ENCODE peak calls at places on chromosomes 3 and 15, in six cellular contexts. One of them, this sample, is unnamed.

GRCh38 chr3:149638401-149639092 is 19.3 kb downstream of the WWTR1 start:
- DNase-seq in H1: no peak
- DNase-seq in WTC11: no peak
- DNase-seq in HepG2: no peak
- DNase-seq in K562: no peak
- DNase-seq in GM12878: no peak
- DNase-seq in this sample: no peak

GRCh38 chr3:99774467-99774866 is 43.2 kb upstream of the CMSS1 start:
- DNase-seq in H1: no peak
- DNase-seq in HepG2: no peak
- DNase-seq in WTC11: no peak
- DNase-seq in K562: no peak
- DNase-seq in GM12878: peak; percentile 28
- DNase-seq in this sample: no peak

GRCh38 chr3:166177130-166177529 is 339.9 kb upstream of the BCHE start:
- DNase-seq in WTC11: no peak
- DNase-seq in GM12878: no peak
- DNase-seq in HepG2: no peak
- DNase-seq in K562: no peak
- DNase-seq in H1: no peak
- DNase-seq in this sample: no peak

GRCh38 chr15:96209285-96209735 is 121.2 kb upstream of the NR2F2 start:
- DNase-seq in HepG2: peak; percentile 84
- DNase-seq in GM12878: no peak
- DNase-seq in K562: no peak
- DNase-seq in WTC11: no peak
- DNase-seq in H1: no peak
- DNase-seq in this sample: no peak

GRCh38 chr3:177441813-177442646 is 244.7 kb upstream of the TBL1XR1 start:
- DNase-seq in WTC11: no peak
- DNase-seq in HepG2: no peak
- DNase-seq in H1: no peak
- DNase-seq in GM12878: peak; percentile 77
- DNase-seq in K562: no peak
- DNase-seq in this sample: no peak

GRCh38 chr3:97942801-97943546 is 29.3 kb downstream of the RIOX2 start:
- DNase-seq in K562: no peak
- DNase-seq in HepG2: no peak
- DNase-seq in H1: no peak
- DNase-seq in GM12878: no peak
- DNase-seq in WTC11: no peak
- DNase-seq in this sample: no peak

GRCh38 chr3:115272036-115272824 is 125.1 kb upstream of the ZBTB20 start:
- DNase-seq in HepG2: no peak
- DNase-seq in WTC11: no peak
- DNase-seq in H1: no peak
- DNase-seq in GM12878: no peak
- DNase-seq in K562: no peak
- DNase-seq in this sample: no peak

GRCh38 chr3:160027541-160028195 is 39.0 kb downstream of the IL12A start:
- DNase-seq in GM12878: peak; percentile 55
- DNase-seq in HepG2: no peak
- DNase-seq in K562: no peak
- DNase-seq in H1: no peak
- DNase-seq in WTC11: no peak
- DNase-seq in this sample: no peak

GRCh38 chr3:87109431-87109830 is 117.7 kb upstream of the CHMP2B start:
- DNase-seq in HepG2: no peak
- DNase-seq in GM12878: no peak
- DNase-seq in K562: no peak
- DNase-seq in H1: no peak
- DNase-seq in WTC11: no peak
- DNase-seq in this sample: no peak

GRCh38 chr3:11671648-11672100 is 28.0 kb upstream of the VGLL4 start:
- DNase-seq in GM12878: peak; percentile 11
- DNase-seq in HepG2: no peak
- DNase-seq in WTC11: no peak
- DNase-seq in K562: no peak
- DNase-seq in H1: peak; percentile 8
- DNase-seq in this sample: peak; percentile 3

GRCh38 chr3:58563386-58564035 is 13.7 kb downstream of the FAM107A start:
- DNase-seq in HepG2: peak; percentile 53
- DNase-seq in K562: no peak
- DNase-seq in GM12878: no peak
- DNase-seq in H1: no peak
- DNase-seq in WTC11: no peak
- DNase-seq in this sample: no peak

GRCh38 chr3:12357456-12357855 is 68.6 kb downstream of the PPARG start:
- DNase-seq in WTC11: no peak
- DNase-seq in K562: no peak
- DNase-seq in H1: no peak
- DNase-seq in GM12878: no peak
- DNase-seq in HepG2: no peak
- DNase-seq in this sample: no peak

GRCh38 chr15:90101130-90101968 is 919 bp downstream of the IDH2 start:
- DNase-seq in GM12878: no peak
- DNase-seq in H1: no peak
- DNase-seq in K562: peak; percentile 38
- DNase-seq in WTC11: no peak
- DNase-seq in HepG2: no peak
- DNase-seq in this sample: no peak

GRCh38 chr3:127747066-127747465 is 74.3 kb downstream of the ABTB1 start:
- DNase-seq in K562: no peak
- DNase-seq in WTC11: no peak
- DNase-seq in GM12878: no peak
- DNase-seq in H1: no peak
- DNase-seq in HepG2: no peak
- DNase-seq in this sample: no peak

GRCh38 chr15:73677146-73677607 is 7.0 kb upstream of the CD276 start:
- DNase-seq in K562: peak; percentile 47
- DNase-seq in WTC11: peak; percentile 78
- DNase-seq in H1: peak; percentile 85
- DNase-seq in GM12878: no peak
- DNase-seq in HepG2: peak; percentile 65
- DNase-seq in this sample: peak; percentile 51

DNA sequence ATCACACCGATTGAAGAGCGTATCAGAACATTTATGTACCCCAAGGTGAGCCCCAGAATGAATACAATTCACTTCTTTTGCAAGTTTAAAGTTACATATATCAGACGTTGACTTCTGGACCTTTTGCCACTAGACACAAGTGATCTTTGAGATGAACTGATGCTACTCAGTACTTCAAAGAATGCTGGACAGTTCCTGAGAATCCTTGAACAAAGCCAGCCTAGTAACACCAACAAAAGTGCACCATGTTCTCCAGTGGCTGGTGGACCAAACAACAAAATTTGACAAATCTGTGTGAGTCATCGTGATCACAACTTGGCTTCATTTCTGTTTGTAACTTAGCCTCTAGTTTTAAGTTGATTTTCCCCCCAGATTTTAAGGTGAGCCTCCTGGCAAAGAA is 355.7 kb downstream of the SOX2 start:
- DNase-seq in H1: no peak
- DNase-seq in GM12878: no peak
- DNase-seq in K562: no peak
- DNase-seq in WTC11: no peak
- DNase-seq in HepG2: no peak
- DNase-seq in this sample: no peak
- TF ChIP-seq ATF3 in H1: no peak
- TF ChIP-seq ATF3 in GM12878: no peak
- TF ChIP-seq ATF3 in K562: no peak
- TF ChIP-seq ATF3 in WTC11: no peak
- TF ChIP-seq ATF3 in HepG2: no peak
- TF ChIP-seq ATF3 in this sample: no peak

DNA sequence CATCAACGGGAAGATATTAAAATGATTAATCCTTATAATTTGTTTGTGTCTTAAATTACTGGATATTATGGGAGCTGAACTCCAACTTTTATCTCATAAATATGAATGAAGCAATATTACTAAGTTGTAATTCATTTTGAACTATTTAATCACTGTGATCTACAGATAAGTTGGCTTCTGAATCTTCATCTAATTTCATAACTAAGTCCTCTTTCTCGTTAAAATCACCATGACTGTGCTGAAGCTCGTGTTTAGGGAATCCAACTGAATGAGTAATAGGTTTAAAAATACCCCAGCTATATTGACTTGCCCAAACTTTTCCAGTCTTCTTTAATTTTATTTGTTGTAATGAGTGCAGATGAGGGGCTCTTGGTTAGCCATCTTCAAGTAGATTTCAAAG is 14.1 kb downstream of the MDFIC2 start:
- DNase-seq in GM12878: no peak
- DNase-seq in H1: no peak
- DNase-seq in HepG2: no peak
- DNase-seq in K562: no peak
- DNase-seq in WTC11: no peak
- DNase-seq in this sample: no peak
- TF ChIP-seq ATF3 in GM12878: no peak
- TF ChIP-seq ATF3 in H1: no peak
- TF ChIP-seq ATF3 in HepG2: no peak
- TF ChIP-seq ATF3 in K562: no peak
- TF ChIP-seq ATF3 in WTC11: no peak
- TF ChIP-seq ATF3 in this sample: no peak

GRCh38 chr15:82805994-82806406 is at the start of gene FSD2:
- DNase-seq in K562: no peak
- DNase-seq in H1: no peak
- DNase-seq in GM12878: peak; percentile 86
- DNase-seq in WTC11: no peak
- DNase-seq in HepG2: no peak
- DNase-seq in this sample: no peak
- TF ChIP-seq ATF3 in K562: no peak
- TF ChIP-seq ATF3 in H1: no peak
- TF ChIP-seq ATF3 in GM12878: peak; percentile 37
- TF ChIP-seq ATF3 in WTC11: no peak
- TF ChIP-seq ATF3 in HepG2: no peak
- TF ChIP-seq ATF3 in this sample: no peak

GRCh38 chr3:162544246-162544645 is 1047.6 kb downstream of the OTOL1 start:
- DNase-seq in H1: no peak
- DNase-seq in K562: no peak
- DNase-seq in WTC11: no peak
- DNase-seq in GM12878: no peak
- DNase-seq in HepG2: no peak
- DNase-seq in this sample: no peak
- TF ChIP-seq ATF3 in H1: no peak
- TF ChIP-seq ATF3 in K562: no peak
- TF ChIP-seq ATF3 in WTC11: no peak
- TF ChIP-seq ATF3 in GM12878: no peak
- TF ChIP-seq ATF3 in HepG2: no peak
- TF ChIP-seq ATF3 in this sample: no peak

DNA sequence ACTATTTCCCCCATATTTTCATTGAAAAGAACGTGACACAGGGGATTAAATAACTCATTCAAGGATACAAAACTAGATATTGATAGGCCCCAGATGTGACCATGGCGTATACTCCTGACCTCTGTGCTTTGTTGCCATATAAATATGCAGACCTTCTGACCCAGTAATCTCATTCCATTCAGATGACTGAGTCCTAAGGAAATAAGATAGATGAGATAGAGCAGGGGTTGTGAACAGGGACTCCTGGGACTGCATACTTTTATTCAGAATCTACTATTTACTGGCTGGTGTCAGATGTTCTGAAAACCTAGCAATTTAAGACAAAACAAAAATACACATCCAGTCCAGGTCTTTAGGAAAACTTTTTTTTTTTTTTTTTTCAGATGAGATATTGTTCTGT is 139.2 kb upstream of the MANF start:
- DNase-seq in H1: no peak
- DNase-seq in GM12878: no peak
- DNase-seq in K562: no peak
- DNase-seq in HepG2: no peak
- DNase-seq in WTC11: no peak
- DNase-seq in this sample: no peak
- TF ChIP-seq ATF3 in H1: no peak
- TF ChIP-seq ATF3 in GM12878: no peak
- TF ChIP-seq ATF3 in K562: no peak
- TF ChIP-seq ATF3 in HepG2: no peak
- TF ChIP-seq ATF3 in WTC11: no peak
- TF ChIP-seq ATF3 in this sample: no peak

DNA sequence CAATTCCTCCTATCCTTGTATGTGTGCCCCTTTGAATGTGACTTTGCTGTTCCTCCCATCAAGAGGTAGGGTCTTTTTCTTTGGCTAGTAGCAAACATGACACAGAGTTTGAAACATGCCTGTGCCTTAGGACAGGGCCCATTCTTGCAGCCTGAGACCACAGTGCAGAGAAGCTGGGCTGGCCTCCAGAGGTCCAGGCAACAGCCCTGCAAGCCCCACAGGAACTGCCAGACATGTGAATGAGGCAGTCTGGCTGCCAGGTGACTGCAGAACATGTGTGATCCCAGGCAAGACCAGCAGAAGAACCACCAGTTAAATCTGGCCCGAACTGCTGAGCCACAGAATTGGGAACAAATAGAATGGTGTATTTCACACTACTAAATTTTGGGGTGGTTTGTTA is 1.2 kb upstream of the HGD start:
- DNase-seq in WTC11: no peak
- DNase-seq in H1: no peak
- DNase-seq in GM12878: no peak
- DNase-seq in K562: no peak
- DNase-seq in HepG2: peak; percentile 19
- DNase-seq in this sample: no peak
- TF ChIP-seq ATF3 in WTC11: no peak
- TF ChIP-seq ATF3 in H1: no peak
- TF ChIP-seq ATF3 in GM12878: no peak
- TF ChIP-seq ATF3 in K562: no peak
- TF ChIP-seq ATF3 in HepG2: no peak
- TF ChIP-seq ATF3 in this sample: no peak

This sample was measured in HCT116.